ENCODE peak calls at places on chromosomes 5 and 9, in six cellular contexts. One of them, this sample, is unnamed.

GRCh38 chr5:145971108-145971507 is 34.7 kb downstream of the SH3RF2 start:
- DNase-seq in left lung: no peak
- DNase-seq in astrocyte of the spinal cord: no peak
- DNase-seq in cardiac fibroblast: no peak
- DNase-seq in brain microvascular endothelial cell: no peak
- DNase-seq in coronary artery: no peak
- DNase-seq in this sample: peak

GRCh38 chr5:15683332-15683731 is 183.4 kb downstream of the FBXL7 start:
- DNase-seq in left lung: no peak
- DNase-seq in astrocyte of the spinal cord: no peak
- DNase-seq in cardiac fibroblast: peak
- DNase-seq in brain microvascular endothelial cell: peak
- DNase-seq in coronary artery: no peak
- DNase-seq in this sample: no peak

GRCh38 chr9:129895376-129896268 is 60.4 kb downstream of the USP20 start:
- DNase-seq in left lung: no peak
- DNase-seq in astrocyte of the spinal cord: no peak
- DNase-seq in cardiac fibroblast: no peak
- DNase-seq in brain microvascular endothelial cell: no peak
- DNase-seq in coronary artery: no peak
- DNase-seq in this sample: no peak

GRCh38 chr9:97809666-97810344 is 43.2 kb upstream of the FOXE1 start:
- DNase-seq in left lung: no peak
- DNase-seq in astrocyte of the spinal cord: no peak
- DNase-seq in cardiac fibroblast: no peak
- DNase-seq in brain microvascular endothelial cell: no peak
- DNase-seq in coronary artery: no peak
- DNase-seq in this sample: peak

GRCh38 chr5:158514353-158514960 is 585.3 kb downstream of the EBF1 start:
- DNase-seq in left lung: no peak
- DNase-seq in astrocyte of the spinal cord: peak
- DNase-seq in cardiac fibroblast: peak
- DNase-seq in brain microvascular endothelial cell: peak
- DNase-seq in coronary artery: no peak
- DNase-seq in this sample: peak

GRCh38 chr5:33210983-33211382 is 229.8 kb upstream of the TARS1 start:
- DNase-seq in left lung: no peak
- DNase-seq in astrocyte of the spinal cord: no peak
- DNase-seq in cardiac fibroblast: no peak
- DNase-seq in brain microvascular endothelial cell: no peak
- DNase-seq in coronary artery: no peak
- DNase-seq in this sample: no peak

GRCh38 chr9:131823701-131824146 is 83.8 kb upstream of the RAPGEF1 start:
- DNase-seq in left lung: no peak
- DNase-seq in astrocyte of the spinal cord: no peak
- DNase-seq in cardiac fibroblast: no peak
- DNase-seq in brain microvascular endothelial cell: no peak
- DNase-seq in coronary artery: no peak
- DNase-seq in this sample: no peak

GRCh38 chr5:43729846-43730478 is 127.0 kb downstream of the NNT start:
- DNase-seq in left lung: no peak
- DNase-seq in astrocyte of the spinal cord: peak
- DNase-seq in cardiac fibroblast: peak
- DNase-seq in brain microvascular endothelial cell: no peak
- DNase-seq in coronary artery: no peak
- DNase-seq in this sample: peak

GRCh38 chr5:95727764-95728191 is 3.4 kb upstream of the RHOBTB3 start:
- DNase-seq in left lung: no peak
- DNase-seq in astrocyte of the spinal cord: no peak
- DNase-seq in cardiac fibroblast: peak
- DNase-seq in brain microvascular endothelial cell: no peak
- DNase-seq in coronary artery: no peak
- DNase-seq in this sample: peak

GRCh38 chr5:72324186-72324825 is 4.1 kb downstream of the PTCD2 start:
- DNase-seq in left lung: no peak
- DNase-seq in astrocyte of the spinal cord: no peak
- DNase-seq in cardiac fibroblast: no peak
- DNase-seq in brain microvascular endothelial cell: no peak
- DNase-seq in coronary artery: no peak
- DNase-seq in this sample: peak

GRCh38 chr9:98120476-98120875 is 1.5 kb upstream of the TRIM14 start:
- DNase-seq in left lung: no peak
- DNase-seq in astrocyte of the spinal cord: no peak
- DNase-seq in cardiac fibroblast: no peak
- DNase-seq in brain microvascular endothelial cell: no peak
- DNase-seq in coronary artery: no peak
- DNase-seq in this sample: no peak

GRCh38 chr5:127003798-127004495 is 26.4 kb downstream of the MARCHF3 start:
- DNase-seq in left lung: no peak
- DNase-seq in astrocyte of the spinal cord: no peak
- DNase-seq in cardiac fibroblast: no peak
- DNase-seq in brain microvascular endothelial cell: no peak
- DNase-seq in coronary artery: no peak
- DNase-seq in this sample: no peak

GRCh38 chr5:89769975-89770374 is 639.6 kb downstream of the CETN3 start:
- DNase-seq in left lung: no peak
- DNase-seq in astrocyte of the spinal cord: peak
- DNase-seq in cardiac fibroblast: peak
- DNase-seq in brain microvascular endothelial cell: peak
- DNase-seq in coronary artery: no peak
- DNase-seq in this sample: peak

GRCh38 chr5:96315431-96315830 is 117.6 kb downstream of the PCSK1 start:
- DNase-seq in left lung: no peak
- DNase-seq in astrocyte of the spinal cord: no peak
- DNase-seq in cardiac fibroblast: no peak
- DNase-seq in brain microvascular endothelial cell: no peak
- DNase-seq in coronary artery: no peak
- DNase-seq in this sample: no peak

GRCh38 chr9:15837079-15837679 is 284.3 kb downstream of the CCDC171 start:
- DNase-seq in left lung: no peak
- DNase-seq in astrocyte of the spinal cord: peak
- DNase-seq in cardiac fibroblast: peak
- DNase-seq in brain microvascular endothelial cell: peak
- DNase-seq in coronary artery: no peak
- DNase-seq in this sample: peak

GRCh38 chr5:144028058-144028457 is 142.4 kb downstream of the YIPF5 start:
- DNase-seq in left lung: no peak
- DNase-seq in astrocyte of the spinal cord: peak
- DNase-seq in cardiac fibroblast: peak
- DNase-seq in brain microvascular endothelial cell: peak
- DNase-seq in coronary artery: no peak
- DNase-seq in this sample: peak

GRCh38 chr5:132050136-132050535 is 10.3 kb upstream of the IL3 start:
- DNase-seq in left lung: peak
- DNase-seq in astrocyte of the spinal cord: no peak
- DNase-seq in cardiac fibroblast: no peak
- DNase-seq in brain microvascular endothelial cell: no peak
- DNase-seq in coronary artery: no peak
- DNase-seq in this sample: no peak

GRCh38 chr5:154506716-154507080 is 28.7 kb upstream of the HAND1 start:
- DNase-seq in left lung: no peak
- DNase-seq in astrocyte of the spinal cord: no peak
- DNase-seq in cardiac fibroblast: no peak
- DNase-seq in brain microvascular endothelial cell: no peak
- DNase-seq in coronary artery: no peak
- DNase-seq in this sample: no peak

GRCh38 chr5:96381526-96381925 is 51.5 kb downstream of the PCSK1 start:
- DNase-seq in left lung: no peak
- DNase-seq in astrocyte of the spinal cord: no peak
- DNase-seq in cardiac fibroblast: no peak
- DNase-seq in brain microvascular endothelial cell: no peak
- DNase-seq in coronary artery: no peak
- DNase-seq in this sample: no peak

GRCh38 chr5:138918680-138919079 is 43.5 kb upstream of the LRRTM2 start:
- DNase-seq in left lung: no peak
- DNase-seq in astrocyte of the spinal cord: no peak
- DNase-seq in cardiac fibroblast: no peak
- DNase-seq in brain microvascular endothelial cell: no peak
- DNase-seq in coronary artery: no peak
- DNase-seq in this sample: no peak

GRCh38 chr5:138925090-138925635 is 50.0 kb upstream of the LRRTM2 start:
- DNase-seq in left lung: no peak
- DNase-seq in astrocyte of the spinal cord: no peak
- DNase-seq in cardiac fibroblast: no peak
- DNase-seq in brain microvascular endothelial cell: no peak
- DNase-seq in coronary artery: no peak
- DNase-seq in this sample: no peak

GRCh38 chr5:138920181-138920580 is 45.0 kb upstream of the LRRTM2 start:
- DNase-seq in left lung: no peak
- DNase-seq in astrocyte of the spinal cord: no peak
- DNase-seq in cardiac fibroblast: no peak
- DNase-seq in brain microvascular endothelial cell: no peak
- DNase-seq in coronary artery: no peak
- DNase-seq in this sample: no peak

GRCh38 chr5:138926257-138926656 is 51.1 kb upstream of the LRRTM2 start:
- DNase-seq in left lung: no peak
- DNase-seq in astrocyte of the spinal cord: no peak
- DNase-seq in cardiac fibroblast: no peak
- DNase-seq in brain microvascular endothelial cell: no peak
- DNase-seq in coronary artery: no peak
- DNase-seq in this sample: no peak

DNA sequence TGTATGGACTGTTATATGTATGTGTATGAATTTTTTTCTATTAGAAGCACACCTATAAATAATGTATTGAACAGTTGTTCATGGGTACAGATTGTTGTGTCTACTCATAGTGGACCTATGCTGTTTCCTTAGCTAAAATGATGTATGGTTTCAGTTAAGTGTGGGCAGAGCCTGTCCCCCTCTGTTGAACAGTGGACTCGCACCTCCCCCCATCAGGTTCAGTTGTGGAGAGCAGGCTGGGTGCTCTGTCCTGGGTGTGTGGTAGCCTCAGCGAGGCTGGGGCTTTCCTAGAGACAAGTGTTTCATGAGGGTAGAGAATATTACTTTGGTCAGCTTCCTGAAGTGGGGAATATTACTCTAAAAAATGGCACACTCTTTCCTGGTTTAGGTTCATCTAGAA is 47.4 kb upstream of the LRRTM2 start:
- DNase-seq in left lung: no peak
- DNase-seq in astrocyte of the spinal cord: no peak
- DNase-seq in cardiac fibroblast: no peak
- DNase-seq in brain microvascular endothelial cell: no peak
- DNase-seq in coronary artery: no peak
- DNase-seq in this sample: no peak
- TF ChIP-seq CTCF in left lung: no peak
- TF ChIP-seq CTCF in astrocyte of the spinal cord: peak
- TF ChIP-seq CTCF in cardiac fibroblast: no peak
- TF ChIP-seq CTCF in brain microvascular endothelial cell: no peak
- TF ChIP-seq CTCF in coronary artery: no peak
- TF ChIP-seq CTCF in this sample: no peak

GRCh38 chr5:151221574-151221973 is 2.3 kb downstream of the CCDC69 start:
- DNase-seq in left lung: no peak
- DNase-seq in astrocyte of the spinal cord: no peak
- DNase-seq in cardiac fibroblast: peak
- DNase-seq in brain microvascular endothelial cell: no peak
- DNase-seq in coronary artery: no peak
- DNase-seq in this sample: peak
- H3K4me3 ChIP-seq in left lung: peak
- H3K4me3 ChIP-seq in astrocyte of the spinal cord: no peak
- H3K4me3 ChIP-seq in cardiac fibroblast: no peak
- H3K4me3 ChIP-seq in brain microvascular endothelial cell: no peak
- H3K4me3 ChIP-seq in coronary artery: peak
- H3K4me3 ChIP-seq in this sample: no peak

DNA sequence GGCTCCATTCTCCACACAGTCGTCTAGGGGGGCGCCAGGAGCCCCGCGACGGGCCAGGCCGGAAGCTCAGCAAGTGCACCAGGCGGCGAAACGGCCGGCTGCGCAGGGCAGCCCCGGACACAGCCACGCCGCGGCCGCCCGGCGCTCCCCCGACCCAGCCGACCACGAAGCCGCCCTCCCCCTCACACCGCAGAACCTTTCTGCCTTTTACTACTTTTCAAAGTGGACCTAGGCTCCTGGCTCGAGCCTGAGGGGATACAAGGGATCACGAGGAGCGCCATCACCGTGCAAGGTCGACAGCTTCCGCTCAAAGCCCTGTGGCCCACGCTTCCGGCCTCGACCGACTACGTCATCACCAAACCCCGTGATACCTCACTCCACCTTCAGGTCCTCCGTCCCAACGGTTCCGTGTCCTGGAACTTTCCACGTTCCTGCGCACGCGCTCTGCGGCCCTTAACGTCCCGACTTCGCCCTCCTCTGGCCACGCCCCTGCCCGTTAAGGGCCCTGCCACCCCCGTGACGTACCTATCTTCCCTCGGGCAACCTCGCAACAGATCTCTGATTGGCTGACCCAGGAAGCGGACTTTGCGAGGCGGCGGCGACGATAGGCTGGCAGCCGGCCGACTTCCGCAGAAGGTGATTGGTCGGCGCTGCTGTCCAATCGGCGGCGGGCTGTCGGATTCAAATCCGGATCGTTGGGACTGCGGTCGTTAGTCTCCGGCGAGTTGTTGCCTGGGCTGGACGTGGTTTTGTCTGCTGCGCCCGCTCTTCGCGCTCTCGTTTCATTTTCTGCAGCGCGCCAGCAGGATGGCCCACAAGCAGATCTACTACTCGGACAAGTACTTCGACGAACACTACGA is at the start of gene CKS2:
- DNase-seq in left lung: peak
- DNase-seq in astrocyte of the spinal cord: peak
- DNase-seq in cardiac fibroblast: peak
- DNase-seq in brain microvascular endothelial cell: peak
- DNase-seq in coronary artery: peak
- DNase-seq in this sample: peak
- TF ChIP-seq CTCF in left lung: no peak
- TF ChIP-seq CTCF in astrocyte of the spinal cord: no peak
- TF ChIP-seq CTCF in cardiac fibroblast: no peak
- TF ChIP-seq CTCF in brain microvascular endothelial cell: no peak
- TF ChIP-seq CTCF in coronary artery: no peak
- TF ChIP-seq CTCF in this sample: no peak

DNA sequence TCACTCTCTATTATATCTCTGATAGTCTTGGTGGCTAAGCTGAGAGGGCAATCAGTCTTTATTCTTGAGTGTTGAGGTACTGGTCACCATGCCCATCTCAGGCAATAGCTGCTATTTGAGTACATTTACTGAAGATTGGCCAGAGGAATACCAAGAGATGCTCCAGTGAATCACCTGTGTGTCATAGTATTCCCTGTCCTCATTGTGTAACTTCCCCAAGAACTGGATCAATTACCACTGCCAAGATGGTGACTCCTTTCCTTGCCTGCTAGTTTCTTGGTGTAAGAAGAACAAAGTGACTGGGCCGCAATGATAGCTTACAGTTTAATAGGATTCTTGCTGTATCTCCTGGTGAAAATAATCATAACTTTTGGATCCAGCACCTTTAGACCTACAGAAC is 418.7 kb upstream of the KIF2A start:
- DNase-seq in left lung: no peak
- DNase-seq in astrocyte of the spinal cord: no peak
- DNase-seq in cardiac fibroblast: no peak
- DNase-seq in brain microvascular endothelial cell: no peak
- DNase-seq in coronary artery: no peak
- DNase-seq in this sample: peak
- H3K4me3 ChIP-seq in left lung: no peak
- H3K4me3 ChIP-seq in astrocyte of the spinal cord: no peak
- H3K4me3 ChIP-seq in cardiac fibroblast: no peak
- H3K4me3 ChIP-seq in brain microvascular endothelial cell: no peak
- H3K4me3 ChIP-seq in coronary artery: no peak
- H3K4me3 ChIP-seq in this sample: no peak